ENCODE peak calls at places on chromosome 13, in six cellular contexts. B is cardiac fibroblast; U is stimulated activated effector memory CD8-positive, alpha-beta T cell treated with anti-CD3 and anti-CD28 coated beads, Interleukin-12 subunit alpha, Interleukin-12 subunit beta, amount 100 ng/mL, for 72 hours; C is EL; R is NCI-H1436 treated with DMSO at 0.1 percent for 48 hours; Q is T-cell. V is an unnamed sample.

GRCh38 chr13:45206340-45206739 is 5.5 kb upstream of the KCTD4 start:
- DNase-seq in B (peak; percentile 98), U (no peak), C (peak; percentile 93), R (no peak), Q (no peak), V (peak; percentile 90)

GRCh38 chr13:36841411-36841810 is 22.4 kb downstream of the RFXAP start:
- DNase-seq in B (no peak), U (no peak), C (no peak), R (no peak), Q (no peak), V (no peak)

GRCh38 chr13:50543767-50544166 is 299.7 kb downstream of the DLEU7 start:
- DNase-seq in B (peak; percentile 74), U (no peak), C (peak; percentile 30), R (no peak), Q (no peak), V (no peak)

GRCh38 chr13:26074706-26075105 is 22.9 kb upstream of the SHISA2 start:
- DNase-seq in B (peak; percentile 65), U (no peak), C (peak; percentile 77), R (no peak), Q (no peak), V (no peak)

GRCh38 chr13:61795580-61795979 is 379.9 kb upstream of the PCDH20 start:
- DNase-seq in B (peak; percentile 2), U (no peak), C (no peak), R (no peak), Q (no peak), V (no peak)

GRCh38 chr13:95494082-95494681 is 58.3 kb upstream of the CLDN10 start:
- DNase-seq in B (peak; percentile 87), U (no peak), C (peak; percentile 48), R (no peak), Q (no peak), V (peak; percentile 65)

GRCh38 chr13:42137856-42138537 is 89.5 kb downstream of the DGKH start:
- DNase-seq in B (peak; percentile 78), U (no peak), C (peak; percentile 13), R (no peak), Q (no peak), V (peak; percentile 29)

GRCh38 chr13:30133554-30133912 is 173.8 kb downstream of the KATNAL1 start:
- DNase-seq in B (no peak), U (no peak), C (no peak), R (no peak), Q (no peak), V (no peak)

V was measured in HFFc6.